ENCODE peak calls at places on chromosome 3, in ten cellular contexts. O is IMR-90, U is endothelial cell of umbilical vein, X is adrenal gland, P is WTC11, Z is fibroblast of lung, B is thoracic aorta, Q is cardiac muscle cell, W is ovary, F is fibroblast of pulmonary artery. H is an unnamed sample.

GRCh38 chr3:3107181-3107580 is 3.0 kb downstream of the IL5RA start:
- DNase-seq in O (no peak), W (no peak), Z (no peak), X (no peak), Q (no peak), F (no peak), B (no peak), U (no peak), P (no peak), H (no peak)

GRCh38 chr3:195200010-195200822 is 70.7 kb downstream of the XXYLT1 start:
- DNase-seq in Z (no peak), W (no peak), U (no peak), F (no peak), O (no peak), B (no peak), Q (no peak), P (no peak), X (peak), H (no peak)

GRCh38 chr3:171257251-171258179 is 202.7 kb downstream of the TNIK start:
- DNase-seq in F (no peak), X (no peak), W (no peak), P (no peak), B (no peak), U (no peak), Z (peak), O (peak), Q (peak), H (no peak)

GRCh38 chr3:57385498-57385897 is 93.0 kb upstream of the ASB14 start:
- DNase-seq in P (no peak), F (no peak), Z (no peak), O (no peak), W (no peak), B (no peak), U (no peak), X (peak), Q (no peak), H (no peak)

GRCh38 chr3:42185044-42185443 is 80.9 kb downstream of the CCK start:
- DNase-seq in X (no peak), Z (peak), F (peak), W (no peak), Q (no peak), O (peak), U (peak), B (no peak), P (no peak), H (no peak)

GRCh38 chr3:71511037-71511436 is 72.5 kb downstream of the FOXP1 start:
- DNase-seq in F (peak), P (no peak), W (no peak), Z (peak), U (peak), X (no peak), Q (no peak), O (peak), B (no peak), H (no peak)

GRCh38 chr3:46649436-46649835 is 37.1 kb downstream of the FAM240A start:
- DNase-seq in F (no peak), O (no peak), W (no peak), U (no peak), Q (no peak), P (no peak), B (no peak), Z (peak), X (no peak), H (no peak)

GRCh38 chr3:34267088-34267487 is 468.7 kb downstream of the PDCD6IP start:
- DNase-seq in O (no peak), F (no peak), W (no peak), B (no peak), P (no peak), Q (no peak), U (no peak), X (no peak), Z (no peak), H (no peak)

GRCh38 chr3:46083956-46084355 is 56.7 kb upstream of the XCR1 start:
- DNase-seq in X (no peak), U (no peak), W (no peak), F (no peak), P (no peak), O (no peak), B (no peak), Q (no peak), Z (no peak), H (no peak)

GRCh38 chr3:42369304-42369703 is 41.1 kb downstream of the LYZL4 start:
- DNase-seq in U (no peak), P (no peak), W (no peak), Q (peak), X (no peak), F (peak), B (no peak), Z (no peak), O (no peak), H (no peak)

GRCh38 chr3:101976473-101976872 is 127.2 kb downstream of the NFKBIZ start:
- DNase-seq in U (no peak), X (no peak), P (no peak), F (peak), O (no peak), Q (peak), Z (peak), B (no peak), W (no peak), H (no peak)

GRCh38 chr3:37905987-37906674 is 44.5 kb downstream of the CTDSPL start:
- DNase-seq in O (peak), U (peak), X (peak), F (peak), P (no peak), Z (peak), B (no peak), W (no peak), Q (peak), H (no peak)
- TF ChIP-seq CTCF in O (no peak), U (no peak), X (no peak), F (no peak), P (no peak), Z (no peak), B (no peak), W (no peak), Q (no peak), H (no peak)

GRCh38 chr3:36795622-36796021 is 31.3 kb upstream of the DCLK3 start:
- DNase-seq in Z (no peak), Q (no peak), O (no peak), X (no peak), B (no peak), U (no peak), P (no peak), F (no peak), W (no peak), H (no peak)

GRCh38 chr3:36796896-36797295 is 32.5 kb upstream of the DCLK3 start:
- DNase-seq in O (peak), F (peak), Q (no peak), W (no peak), Z (peak), X (no peak), P (no peak), B (no peak), U (no peak), H (no peak)

GRCh38 chr3:36804295-36805055 is 40.1 kb upstream of the DCLK3 start:
- DNase-seq in Z (no peak), O (no peak), U (no peak), P (peak), Q (no peak), W (no peak), X (no peak), B (no peak), F (no peak), H (peak)

GRCh38 chr3:36803096-36803811 is 38.9 kb upstream of the DCLK3 start:
- DNase-seq in W (no peak), Q (no peak), X (no peak), U (no peak), Z (no peak), P (no peak), B (no peak), O (no peak), F (no peak), H (peak)

GRCh38 chr3:36800533-36801116 is 36.3 kb upstream of the DCLK3 start:
- DNase-seq in B (no peak), Z (no peak), O (no peak), U (no peak), F (no peak), X (no peak), P (no peak), W (no peak), Q (no peak), H (no peak)
- TF ChIP-seq CTCF in B (no peak), Z (no peak), O (no peak), U (no peak), F (no peak), X (no peak), P (no peak), W (no peak), Q (no peak), H (no peak)

GRCh38 chr3:124893526-124893925 is 6.4 kb upstream of the ITGB5 start:
- DNase-seq in X (no peak), O (no peak), F (no peak), Q (no peak), B (peak), Z (no peak), W (no peak), U (no peak), P (no peak), H (no peak)
- TF ChIP-seq CTCF in X (no peak), O (no peak), F (no peak), Q (no peak), B (no peak), Z (no peak), W (no peak), U (no peak), P (no peak), H (no peak)

GRCh38 chr3:155441026-155441425 is 147.5 kb upstream of the STRIT1 start:
- DNase-seq in P (no peak), O (no peak), B (no peak), Z (no peak), X (no peak), U (no peak), W (no peak), Q (no peak), F (no peak), H (no peak)
- TF ChIP-seq CTCF in P (no peak), O (no peak), B (no peak), Z (no peak), X (no peak), U (no peak), W (no peak), Q (no peak), F (no peak), H (no peak)

GRCh38 chr3:66055319-66055718 is 16.6 kb upstream of the MAGI1 start:
- DNase-seq in F (no peak), O (no peak), B (no peak), W (no peak), P (no peak), U (no peak), Q (no peak), X (no peak), Z (no peak), H (no peak)
- TF ChIP-seq CTCF in F (no peak), O (no peak), B (no peak), W (no peak), P (no peak), U (no peak), Q (no peak), X (no peak), Z (no peak), H (no peak)

GRCh38 chr3:24365168-24365567 is 129.5 kb downstream of the THRB start:
- DNase-seq in X (peak), Q (no peak), Z (peak), W (no peak), O (peak), B (peak), U (peak), F (peak), P (no peak), H (no peak)
- TF ChIP-seq CTCF in X (no peak), Q (peak), Z (no peak), W (no peak), O (no peak), B (no peak), U (no peak), F (peak), P (no peak), H (peak)

GRCh38 chr3:145639880-145640279 is 521.1 kb downstream of the PLOD2 start:
- DNase-seq in Z (no peak), W (no peak), O (no peak), Q (no peak), B (no peak), F (no peak), U (no peak), X (no peak), P (no peak), H (no peak)
- TF ChIP-seq CTCF in Z (no peak), W (no peak), O (no peak), Q (no peak), B (no peak), F (no peak), U (no peak), X (no peak), P (no peak), H (no peak)

GRCh38 chr3:150384517-150385212 is 23.4 kb upstream of the TSC22D2 start:
- DNase-seq in O (peak), B (no peak), P (peak), W (no peak), X (peak), Q (peak), U (no peak), Z (peak), F (no peak), H (no peak)
- TF ChIP-seq CTCF in O (no peak), B (no peak), P (no peak), W (no peak), X (no peak), Q (peak), U (no peak), Z (no peak), F (no peak), H (peak)

DNA sequence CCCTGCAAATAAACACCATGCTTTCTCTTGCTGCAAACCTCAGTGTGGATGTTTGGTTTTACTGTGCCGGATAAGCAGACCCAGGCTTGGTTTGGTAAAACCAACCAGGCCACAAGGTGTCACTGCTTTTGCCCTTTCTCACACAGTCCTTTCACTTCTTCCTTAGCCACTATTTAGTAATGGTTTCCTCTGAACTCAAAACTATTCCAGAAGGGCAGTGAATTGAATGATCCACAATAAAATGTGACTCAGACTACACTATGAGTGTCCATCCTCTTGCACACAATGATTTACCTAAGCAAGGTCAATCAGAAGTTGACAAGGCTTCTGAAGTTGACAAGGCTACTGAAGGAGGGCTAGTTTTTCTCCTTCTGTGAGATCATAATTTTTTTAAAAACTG is 552.4 kb upstream of the CCDC54 start:
- DNase-seq in Z (peak), O (peak), Q (peak), F (peak), P (peak), X (peak), U (peak), B (no peak), W (no peak), H (no peak)
- TF ChIP-seq CTCF in Z (peak), O (peak), Q (peak), F (peak), P (no peak), X (no peak), U (no peak), B (peak), W (no peak), H (peak)

DNA sequence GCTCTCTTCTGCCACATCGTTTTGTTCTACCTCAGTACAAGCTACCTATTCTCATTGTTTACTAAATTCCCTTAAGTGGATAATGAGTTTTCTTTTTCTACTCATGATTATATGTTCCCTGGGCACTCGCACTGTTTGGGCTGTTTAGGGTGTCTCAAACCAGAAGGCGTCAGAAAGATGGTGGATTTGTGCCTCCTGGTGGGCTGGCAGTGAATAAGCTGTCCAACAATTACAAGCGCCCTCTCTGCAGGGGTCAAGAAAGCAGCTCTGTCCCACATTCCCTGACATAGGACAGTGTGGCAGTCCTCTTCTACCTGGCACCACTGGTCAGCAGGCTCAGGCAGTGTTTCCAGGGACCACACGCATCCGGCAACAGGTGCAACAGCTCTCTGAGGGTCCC is 173.4 kb upstream of the PPP2R3A start:
- DNase-seq in U (no peak), B (no peak), W (no peak), Q (no peak), X (no peak), F (no peak), O (no peak), Z (no peak), P (peak), H (no peak)
- TF ChIP-seq CTCF in U (no peak), B (no peak), W (no peak), Q (no peak), X (no peak), F (no peak), O (no peak), Z (no peak), P (no peak), H (no peak)

H was measured in osteocyte.